ENCODE peak calls at places on chromosomes 6 and 20, in five cellular contexts. N is left lung, Z is AG09309, O is fibroblast of pulmonary artery, P is AG10803. E is an unnamed sample.

GRCh38 chr6:31702421-31702818 is 704 bp downstream of the ABHD16A start:
- DNase-seq in N (no peak), Z (no peak), O (no peak), P (no peak), E (no peak)

GRCh38 chr20:6277661-6278060 is 154.8 kb upstream of the FERMT1 start:
- DNase-seq in Z (no peak), O (peak; percentile 7), N (no peak), P (no peak), E (peak; percentile 17)

GRCh38 chr6:169793408-169793807 is 42.0 kb downstream of the ERMARD start:
- DNase-seq in Z (no peak), O (no peak), P (no peak), N (no peak), E (no peak)

GRCh38 chr6:32170294-32170693 is 5.6 kb downstream of the AGPAT1 start:
- DNase-seq in P (no peak), N (no peak), O (no peak), Z (no peak), E (no peak)

GRCh38 chr6:38067263-38067980 is 247.9 kb downstream of the ZFAND3 start:
- DNase-seq in P (no peak), O (no peak), Z (no peak), N (no peak), E (no peak)

GRCh38 chr20:16397053-16397452 is 176.2 kb downstream of the KIF16B start:
- DNase-seq in Z (no peak), O (peak; percentile 46), P (peak; percentile 54), N (no peak), E (peak; percentile 19)

GRCh38 chr6:39330476-39330875 is 8.0 kb upstream of the KCNK16 start:
- DNase-seq in O (no peak), P (no peak), Z (no peak), N (no peak), E (no peak)

GRCh38 chr6:11093065-11093590 is 506 bp upstream of the SMIM13 start:
- DNase-seq in N (no peak), Z (no peak), O (peak; percentile 34), P (peak; percentile 33), E (no peak)

GRCh38 chr6:157763894-157764345 is 59.1 kb upstream of the SNX9 start:
- DNase-seq in O (no peak), N (no peak), P (no peak), Z (no peak), E (no peak)

GRCh38 chr6:142355481-142356174 is 53.8 kb downstream of the ADGRG6 start:
- DNase-seq in P (no peak), O (no peak), N (no peak), Z (no peak), E (no peak)

GRCh38 chr6:101761124-101761601 is 367.7 kb downstream of the GRIK2 start:
- DNase-seq in N (no peak), O (peak; percentile 95), P (peak; percentile 95), Z (peak; percentile 85), E (no peak)

GRCh38 chr6:7260291-7261029 is 52.5 kb downstream of the SSR1 start:
- DNase-seq in O (no peak), N (peak; percentile 15), Z (no peak), P (no peak), E (no peak)

GRCh38 chr6:151916680-151917164 is 109.2 kb downstream of the ESR1 start:
- DNase-seq in Z (peak; percentile 95), O (peak; percentile 51), P (peak; percentile 91), N (no peak), E (peak; percentile 70)

GRCh38 chr20:50353289-50353961 is 156.8 kb upstream of the PTPN1 start:
- DNase-seq in P (no peak), N (no peak), O (no peak), Z (no peak), E (no peak)

GRCh38 chr6:1971612-1972011 is 273.8 kb downstream of the GMDS start:
- DNase-seq in O (no peak), P (peak; percentile 14), N (no peak), Z (no peak), E (no peak)

GRCh38 chr6:38570750-38571149 is 69.0 kb downstream of the BTBD9 start:
- DNase-seq in N (no peak), Z (no peak), O (peak; percentile 53), P (peak; percentile 26), E (peak; percentile 46)

GRCh38 chr20:5688431-5688972 is 61.7 kb upstream of the SHLD1 start:
- DNase-seq in O (peak; percentile 22), P (no peak), Z (no peak), N (peak; percentile 76), E (no peak)

GRCh38 chr20:33649201-33649631 is 12.9 kb upstream of the C20orf144 start:
- DNase-seq in Z (no peak), O (no peak), P (peak; percentile 64), N (no peak), E (no peak)

GRCh38 chr6:39225946-39226437 is 3.3 kb downstream of the KCNK5 start:
- DNase-seq in P (no peak), Z (no peak), N (peak; percentile 79), O (no peak), E (no peak)

GRCh38 chr6:29424575-29424974 is 9.8 kb downstream of the OR12D1 start:
- DNase-seq in Z (no peak), O (no peak), P (no peak), N (no peak), E (no peak)

DNA sequence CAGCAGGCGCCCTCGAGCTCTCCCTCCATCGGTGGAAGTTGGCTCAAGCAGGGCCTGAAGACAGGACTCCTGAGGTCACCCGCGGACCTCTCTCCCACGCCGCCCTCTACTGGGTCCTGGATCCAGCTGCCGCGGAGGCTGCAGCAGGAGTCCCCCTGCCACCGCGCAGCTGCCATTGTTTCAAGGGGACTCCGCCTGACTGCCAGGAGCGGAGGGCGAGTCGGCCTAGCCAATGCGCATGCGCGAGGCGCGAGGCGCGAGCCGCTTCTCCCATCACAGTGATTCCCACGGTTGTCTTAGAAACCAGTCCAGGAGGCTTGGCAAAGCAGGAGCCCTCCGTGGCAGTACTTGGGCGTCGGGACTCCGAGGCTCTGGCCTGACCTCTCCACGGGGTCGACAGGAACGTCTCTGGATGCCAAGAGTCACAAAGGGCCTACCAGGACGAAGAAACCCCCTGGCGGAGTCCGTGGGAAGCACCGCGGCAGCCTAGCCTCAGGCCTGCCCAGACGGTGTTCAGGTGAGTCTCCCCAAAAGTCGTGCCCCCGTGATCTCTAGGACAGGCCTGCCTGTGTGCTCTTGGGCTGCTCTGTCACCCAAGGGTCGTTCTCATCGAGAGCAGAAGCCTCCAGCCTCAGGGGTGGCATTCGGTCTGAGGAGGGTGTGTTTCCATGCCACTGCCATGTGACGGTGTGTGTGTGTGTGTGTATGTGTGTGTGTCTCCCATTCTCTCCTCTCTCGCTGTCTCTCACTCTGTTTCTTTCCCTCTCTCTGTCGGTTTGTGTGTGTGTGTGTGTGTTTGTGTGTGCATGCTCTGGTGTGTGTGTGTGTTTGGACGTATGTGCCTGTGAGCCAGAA is 290.6 kb upstream of the ZNF337 start:
- DNase-seq in N (no peak), Z (no peak), P (peak; percentile 12), O (peak; percentile 47), E (peak; percentile 22)
- H3K4me3 ChIP-seq in N (peak overlapping the region; percentile 15), Z (peak overlapping the region; percentile 43), P (peak overlapping the region; percentile 38), O (peak overlapping the region; percentile 41), E (peak overlapping the region; percentile 26)

DNA sequence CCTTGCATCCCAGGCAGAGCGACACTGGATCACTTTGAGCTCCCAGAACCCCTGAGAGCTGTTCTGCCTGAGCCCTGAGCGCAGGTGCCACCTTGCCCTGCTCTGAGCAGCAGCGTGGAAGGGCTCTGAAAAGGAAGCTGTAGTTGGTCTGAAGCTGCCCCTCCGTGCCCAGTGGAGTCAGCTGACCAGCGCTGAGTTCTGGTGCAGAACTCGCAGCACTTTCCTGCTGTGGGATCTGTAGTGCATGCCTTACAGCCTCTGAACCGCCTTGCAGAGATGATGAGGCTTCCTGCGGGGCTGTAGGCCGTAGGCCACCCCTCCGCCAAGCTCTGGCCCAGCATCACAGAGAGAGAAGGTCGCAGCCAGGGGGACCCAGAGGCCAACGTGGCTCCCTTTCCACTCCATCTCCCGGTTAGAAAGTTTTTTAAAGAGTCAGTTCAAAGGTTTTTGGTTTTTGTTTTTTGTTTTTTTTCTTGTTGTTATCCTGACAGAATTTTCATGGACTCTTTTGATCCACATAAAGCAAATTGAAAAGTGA is 158.3 kb upstream of the CST7 start:
- DNase-seq in Z (no peak), N (no peak), P (no peak), O (no peak), E (no peak)
- TF ChIP-seq CTCF in Z (no peak), N (no peak), P (no peak), O (no peak), E (no peak)

GRCh38 chr6:90214966-90215365 is 81.7 kb downstream of the BACH2 start:
- DNase-seq in P (no peak), N (no peak), Z (no peak), O (no peak), E (no peak)

GRCh38 chr6:90216081-90216977 is 80.3 kb downstream of the BACH2 start:
- DNase-seq in Z (no peak), O (no peak), N (peak; percentile 43), P (peak; percentile 12), E (peak; percentile 76)

GRCh38 chr6:90219168-90219985 is 77.3 kb downstream of the BACH2 start:
- DNase-seq in N (no peak), Z (peak; percentile 67), P (peak; percentile 92), O (peak; percentile 74), E (peak; percentile 93)

GRCh38 chr6:90220273-90220672 is 76.4 kb downstream of the BACH2 start:
- DNase-seq in Z (no peak), P (no peak), N (no peak), O (no peak), E (no peak)

DNA sequence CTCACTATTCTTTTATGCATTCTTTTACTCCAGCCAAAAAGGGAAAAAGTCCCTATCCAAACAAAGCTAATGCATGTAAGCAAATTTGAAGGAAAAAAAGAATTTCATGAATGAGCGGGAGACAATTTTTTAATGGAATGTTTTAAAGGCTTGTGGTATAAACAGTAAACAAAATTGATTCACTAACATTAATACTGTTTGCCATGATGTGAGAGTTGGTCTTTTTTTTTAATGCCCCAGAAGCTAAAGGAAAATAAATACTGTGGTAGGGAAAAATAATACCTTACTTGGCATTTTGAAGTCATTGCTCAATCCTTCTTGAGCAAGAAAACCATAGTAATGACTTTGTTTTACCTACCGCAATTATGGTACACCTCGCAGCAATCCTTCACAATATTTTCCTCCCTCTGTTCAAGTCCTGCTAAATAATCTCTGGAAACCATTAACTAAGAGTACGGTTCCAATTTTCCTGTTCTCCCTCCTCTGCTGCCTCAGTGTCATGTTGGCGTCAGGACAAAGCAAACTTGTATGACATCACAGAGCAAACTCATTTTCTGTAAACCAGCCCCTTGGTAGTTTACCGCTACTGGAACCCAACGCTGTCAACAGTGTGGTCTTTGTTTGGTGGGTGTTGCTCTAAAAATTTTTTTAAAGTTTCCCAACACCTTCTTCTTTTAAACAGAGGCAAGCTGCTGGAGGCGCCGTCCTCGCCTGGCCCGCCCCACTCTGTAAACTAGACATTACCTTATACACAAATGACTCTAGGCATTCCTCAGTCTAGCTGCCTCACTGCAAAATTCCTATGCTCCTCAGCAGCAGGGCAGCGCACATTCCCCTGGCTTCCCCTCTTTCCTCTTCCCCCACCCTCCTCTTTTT is 78.8 kb downstream of the BACH2 start:
- DNase-seq in O (no peak), N (no peak), P (no peak), Z (no peak), E (no peak)
- H3K4me3 ChIP-seq in O (peak overlapping the region; percentile 35), N (no peak overlapping the region), P (peak overlapping the region; percentile 3), Z (peak overlapping the region; percentile 17), E (peak overlapping the region; percentile 1)

GRCh38 chr20:1393507-1393882 is 641 bp upstream of the FKBP1A start:
- DNase-seq in O (no peak), N (no peak), P (no peak), Z (no peak), E (no peak)

GRCh38 chr20:1390552-1391403 is 2.1 kb downstream of the FKBP1A start:
- DNase-seq in P (no peak), Z (no peak), N (no peak), O (no peak), E (no peak)

GRCh38 chr20:1391640-1392442 is 1.0 kb downstream of the FKBP1A start:
- DNase-seq in P (no peak), O (peak; percentile 82), Z (no peak), N (peak; percentile 43), E (peak; percentile 39)

GRCh38 chr20:1392443-1392692 is 486 bp downstream of the FKBP1A start:
- DNase-seq in P (no peak), Z (no peak), O (no peak), N (no peak), E (no peak)

GRCh38 chr20:1392693-1393506 is at the start of gene FKBP1A:
- DNase-seq in N (peak; percentile 90), O (peak; percentile 92), P (peak; percentile 88), Z (no peak), E (peak; percentile 93)
- TF ChIP-seq CTCF in N (no peak), O (no peak), P (no peak), Z (no peak), E (peak; percentile 2)